ENCODE peak calls at places on chromosomes 6 and 20, in four cellular contexts. B, D, N and V are unnamed samples.
A peak's percentile ranks its signal among the peaks of the same experiment; 100 is the strongest.

GRCh38 chr6:41723178-41723935 is 12.1 kb downstream of the TFEB start:
- DNase-seq in B (peak; percentile 83), N (peak; percentile 97), D (peak; percentile 94), V (peak; percentile 78)

GRCh38 chr6:157548635-157549467 is 167.9 kb downstream of the ZDHHC14 start:
- DNase-seq in B (no peak), N (no peak), D (peak; percentile 58), V (no peak)

GRCh38 chr6:97705568-97705967 is 422.6 kb upstream of the MMS22L start:
- DNase-seq in B (no peak), D (peak; percentile 3), N (no peak), V (no peak)

GRCh38 chr6:149480502-149481280 is 4.1 kb downstream of the ZC3H12D start:
- DNase-seq in D (peak; percentile 61), N (no peak), B (no peak), V (no peak)

GRCh38 chr6:161406633-161407032 is 132.8 kb upstream of the AGPAT4 start:
- DNase-seq in D (no peak), N (no peak), B (no peak), V (no peak)

GRCh38 chr6:97282238-97282725 is 734 bp downstream of the MMS22L start:
- DNase-seq in B (no peak), N (no peak), D (no peak), V (no peak)

GRCh38 chr6:39808934-39809333 is 16.8 kb downstream of the DAAM2 start:
- DNase-seq in N (no peak), D (no peak), B (no peak), V (no peak)

GRCh38 chr20:3276400-3277015 is 37.5 kb upstream of the SLC4A11 start:
- DNase-seq in N (no peak), D (peak; percentile 50), B (no peak), V (peak; percentile 54)

GRCh38 chr6:27332692-27333641 is 20.9 kb upstream of the POM121L2 start:
- DNase-seq in D (peak; percentile 80), B (no peak), N (no peak), V (no peak)

GRCh38 chr6:93420163-93420806 is 926 bp upstream of the EPHA7 start:
- DNase-seq in N (no peak), D (no peak), B (no peak), V (no peak)

GRCh38 chr20:48275325-48275724 is 490.0 kb upstream of the SULF2 start:
- DNase-seq in B (no peak), N (no peak), D (no peak), V (no peak)

GRCh38 chr20:61909821-61910220 is 155.9 kb downstream of the TAF4 start:
- DNase-seq in D (no peak), N (peak; percentile 38), B (no peak), V (no peak)

GRCh38 chr6:44828780-44829179 is 441.3 kb downstream of the CDC5L start:
- DNase-seq in N (no peak), B (no peak), D (peak; percentile 30), V (no peak)

GRCh38 chr6:169970306-169970988 is 219.0 kb downstream of the ERMARD start:
- DNase-seq in B (no peak), D (no peak), N (peak; percentile 76), V (no peak)

GRCh38 chr6:46909371-46909770 is 12.4 kb downstream of the ADGRF5 start:
- DNase-seq in B (no peak), N (no peak), D (no peak), V (no peak)

GRCh38 chr6:144417686-144418085 is 132.6 kb downstream of the UTRN start:
- DNase-seq in N (no peak), B (no peak), D (no peak), V (no peak)

GRCh38 chr6:135087403-135087802 is 32.8 kb upstream of the HBS1L start:
- DNase-seq in N (no peak), B (no peak), D (peak; percentile 19), V (peak; percentile 33)

GRCh38 chr6:135084916-135085269 is 30.3 kb upstream of the HBS1L start:
- DNase-seq in B (no peak), D (no peak), N (no peak), V (no peak)

GRCh38 chr6:135086414-135086764 is 31.8 kb upstream of the HBS1L start:
- DNase-seq in B (no peak), D (peak; percentile 35), N (no peak), V (no peak)

GRCh38 chr6:135083992-135084915 is 29.6 kb upstream of the HBS1L start:
- DNase-seq in D (no peak), N (no peak), B (no peak), V (no peak)

DNA sequence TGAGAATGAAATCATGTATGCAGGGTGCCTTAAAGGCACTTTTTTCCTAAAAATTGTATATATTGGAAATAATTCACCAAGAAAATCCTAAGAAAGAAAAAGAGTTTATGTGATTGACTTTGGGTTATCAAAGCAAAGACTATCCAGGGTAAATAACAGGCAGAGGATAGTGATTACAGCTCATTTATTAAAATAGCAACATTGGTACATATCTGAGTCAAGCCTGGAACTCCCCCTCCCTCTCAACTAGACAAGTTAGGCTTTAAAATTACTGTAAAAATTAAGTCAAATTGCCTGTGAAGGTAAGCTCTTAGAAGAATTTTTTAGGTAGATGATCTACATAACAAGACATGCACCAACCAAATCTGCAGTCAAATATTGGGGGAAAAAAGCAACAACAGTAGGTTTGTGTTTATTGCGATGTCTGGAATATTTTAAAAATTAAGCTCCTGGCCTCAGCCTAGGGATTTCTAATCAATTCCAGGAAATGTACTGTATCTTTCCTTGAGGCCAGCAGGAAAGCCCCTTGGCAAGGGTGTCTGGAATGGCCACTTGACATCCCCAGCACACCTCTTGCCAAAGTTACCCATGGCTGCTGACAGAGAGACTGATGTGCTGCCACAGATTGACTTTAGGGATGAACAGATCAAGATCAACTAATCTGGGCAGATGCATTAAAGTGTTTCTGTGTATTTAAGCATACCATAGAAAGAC is 31.2 kb upstream of the HBS1L start:
- DNase-seq in D (peak; percentile 41), N (no peak), B (no peak), V (no peak)
- H3K4me3 ChIP-seq in D (peak overlapping the region; percentile 34), N (no peak overlapping the region), B (no peak overlapping the region), V (no peak overlapping the region)

DNA sequence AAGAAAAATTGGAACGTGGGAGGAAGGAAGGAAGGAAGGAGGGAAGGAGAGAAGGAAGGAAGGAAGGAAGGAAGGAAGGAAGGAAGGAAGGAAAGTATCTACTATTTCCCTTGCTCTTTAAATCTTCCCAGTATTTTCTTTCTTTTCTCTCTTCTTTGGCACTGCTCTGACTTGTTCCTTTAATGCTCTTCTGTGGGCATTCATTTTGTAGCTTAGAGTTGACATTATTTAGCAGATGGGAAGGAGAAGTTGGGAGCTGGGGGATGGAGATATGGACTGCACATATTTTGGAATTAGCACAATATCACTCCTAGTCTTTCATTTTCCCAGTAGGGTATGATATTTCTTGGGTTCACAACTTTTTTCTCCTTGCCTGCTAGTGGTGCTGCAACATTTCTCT is 152.2 kb downstream of the TFAP2B start:
- DNase-seq in N (no peak), D (no peak), B (no peak), V (no peak)
- H3K4me3 ChIP-seq in N (no peak overlapping the region), D (no peak overlapping the region), B (no peak overlapping the region), V (no peak overlapping the region)

GRCh38 chr20:53009979-53010735 is 38.0 kb downstream of the TSHZ2 start:
- DNase-seq in N (no peak), B (no peak), D (no peak), V (no peak)

GRCh38 chr20:53011640-53012039 is 39.5 kb downstream of the TSHZ2 start:
- DNase-seq in B (no peak), D (no peak), N (no peak), V (no peak)

GRCh38 chr20:53013847-53014246 is 41.7 kb downstream of the TSHZ2 start:
- DNase-seq in B (no peak), D (no peak), N (no peak), V (no peak)

GRCh38 chr20:53016534-53017042 is 44.4 kb downstream of the TSHZ2 start:
- DNase-seq in B (no peak), N (no peak), D (no peak), V (no peak)

DNA sequence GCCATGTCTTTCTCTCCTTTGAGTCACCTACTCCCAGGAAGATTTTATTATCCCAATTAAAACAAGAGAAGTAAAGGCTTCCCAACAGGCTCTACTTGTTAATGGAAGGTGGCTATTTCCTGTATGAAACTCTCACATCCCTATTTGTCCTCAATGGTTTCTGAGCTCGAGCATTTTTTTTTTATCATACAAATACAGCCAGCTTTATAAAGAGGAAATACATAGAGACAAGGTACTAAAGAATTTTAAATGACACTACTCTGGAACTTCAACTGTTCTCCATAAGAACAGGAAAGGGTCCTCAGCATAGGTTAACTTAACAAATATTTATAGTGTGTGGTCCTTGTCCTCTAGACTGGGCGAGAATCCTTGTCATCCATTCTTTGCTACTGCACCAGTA is 41.0 kb downstream of the TSHZ2 start:
- DNase-seq in D (no peak), N (no peak), B (no peak), V (no peak)
- H3K4me3 ChIP-seq in D (no peak overlapping the region), N (no peak overlapping the region), B (no peak overlapping the region), V (no peak overlapping the region)

GRCh38 chr20:22921595-22922421 is 113.3 kb upstream of the SSTR4 start:
- DNase-seq in N (no peak), B (no peak), D (no peak), V (no peak)

GRCh38 chr20:22924949-22925612 is 110.0 kb upstream of the SSTR4 start:
- DNase-seq in N (no peak), D (peak; percentile 10), B (peak; percentile 36), V (no peak)

GRCh38 chr20:22920898-22921297 is 114.2 kb upstream of the SSTR4 start:
- DNase-seq in D (no peak), N (no peak), B (no peak), V (no peak)

GRCh38 chr20:22924036-22924737 is 110.9 kb upstream of the SSTR4 start:
- DNase-seq in N (no peak), D (no peak), B (peak; percentile 38), V (no peak)

DNA sequence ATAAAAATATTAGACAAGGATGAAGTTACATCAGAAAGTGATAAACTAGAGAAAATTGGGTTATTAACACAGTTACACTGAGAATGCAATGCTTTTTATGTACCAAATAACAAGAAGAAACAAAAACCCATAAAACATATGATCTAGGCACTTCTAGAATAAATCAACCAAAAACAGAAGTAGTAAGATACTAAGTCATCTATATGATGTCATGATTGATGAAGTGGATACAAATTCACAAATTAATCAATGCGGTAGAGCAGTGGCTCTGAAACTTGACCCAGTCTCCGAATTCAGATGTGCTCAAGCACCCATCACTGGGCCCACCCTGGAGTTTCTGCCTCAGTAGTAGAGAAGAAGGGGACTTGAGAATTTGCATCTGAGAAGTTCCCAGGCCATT is 112.1 kb upstream of the SSTR4 start:
- DNase-seq in B (no peak), N (no peak), D (no peak), V (no peak)
- H3K4me3 ChIP-seq in B (no peak overlapping the region), N (no peak overlapping the region), D (no peak overlapping the region), V (no peak overlapping the region)

GRCh38 chr6:135025175-135025574 is 29.4 kb downstream of the HBS1L start:
- DNase-seq in B (no peak), N (no peak), D (no peak), V (no peak)
- H3K4me3 ChIP-seq in B (no peak overlapping the region), N (no peak overlapping the region), D (no peak overlapping the region), V (no peak overlapping the region)

GRCh38 chr6:32796848-32797776 is 19.7 kb downstream of the HLA-DOB start:
- DNase-seq in N (peak; percentile 83), B (peak; percentile 73), D (peak; percentile 79), V (peak; percentile 72)
- H3K4me3 ChIP-seq in N (peak overlapping the region; percentile 5), B (peak overlapping the region; percentile 18), D (peak overlapping the region; percentile 28), V (no peak overlapping the region)